ENCODE peak calls at places on chromosomes 4 and X, in six cellular contexts. S is suprapubic skin, X is sigmoid colon, L is GM12891, U is K562, T is esophagus muscularis mucosa. D is an unnamed sample.

GRCh38 chrX:53445977-53446376 is 11.8 kb upstream of the HSD17B10 start:
- DNase-seq in X (no peak), T (no peak), S (no peak), L (no peak), U (peak; percentile 47), D (no peak)

GRCh38 chrX:94662665-94663064 is 988.7 kb downstream of the FAM133A start:
- DNase-seq in S (no peak), T (no peak), X (no peak), L (no peak), U (no peak), D (no peak)

GRCh38 chr4:113899260-113900177 is 79.9 kb downstream of the ARSJ start:
- DNase-seq in T (no peak), X (no peak), L (no peak), U (no peak), S (no peak), D (no peak)

GRCh38 chr4:153594208-153594607 is 89.9 kb upstream of the TLR2 start:
- DNase-seq in S (no peak), U (no peak), X (no peak), T (no peak), L (no peak), D (no peak)

GRCh38 chr4:11412211-11412610 is 16.5 kb downstream of the HS3ST1 start:
- DNase-seq in S (no peak), U (no peak), L (no peak), T (no peak), X (no peak), D (no peak)

GRCh38 chrX:113868169-113868568 is 715.7 kb upstream of the HTR2C start:
- DNase-seq in T (no peak), S (no peak), L (no peak), U (peak; percentile 6), X (no peak), D (no peak)

GRCh38 chrX:43949669-43950068 is 23.5 kb downstream of the NDP start:
- DNase-seq in L (no peak), T (no peak), S (no peak), U (no peak), X (no peak), D (no peak)

GRCh38 chrX:19991350-19991718 is 473 bp upstream of the BCLAF3 start:
- DNase-seq in S (no peak), L (no peak), T (no peak), U (no peak), X (no peak), D (no peak)

GRCh38 chr4:52780206-52780605 is 29.0 kb upstream of the ERVMER34-1 start:
- DNase-seq in X (no peak), U (no peak), S (no peak), L (no peak), T (peak; percentile 24), D (no peak)

GRCh38 chr4:127143460-127144190 is 489.1 kb upstream of the INTU start:
- DNase-seq in L (no peak), S (no peak), X (no peak), T (no peak), U (no peak), D (no peak)

GRCh38 chr4:77994194-77994721 is 62.9 kb upstream of the FRAS1 start:
- DNase-seq in S (no peak), U (peak; percentile 8), T (no peak), X (no peak), L (peak; percentile 8), D (no peak)

GRCh38 chrX:137031517-137032377 is 2.0 kb downstream of the GPR101 start:
- DNase-seq in U (peak; percentile 28), L (no peak), T (no peak), S (no peak), X (no peak), D (no peak)

GRCh38 chrX:103431316-103431715 is 55.0 kb downstream of the BEX3 start:
- DNase-seq in U (no peak), X (no peak), T (no peak), L (no peak), S (no peak), D (no peak)

GRCh38 chrX:12819231-12819630 is 28.0 kb downstream of the PRPS2 start:
- DNase-seq in S (no peak), L (no peak), T (no peak), X (no peak), U (no peak), D (no peak)
- TF ChIP-seq POLR2AphosphoS5 in S (no peak), L (no peak), T (no peak), X (no peak), U (no peak), D (no peak)

DNA sequence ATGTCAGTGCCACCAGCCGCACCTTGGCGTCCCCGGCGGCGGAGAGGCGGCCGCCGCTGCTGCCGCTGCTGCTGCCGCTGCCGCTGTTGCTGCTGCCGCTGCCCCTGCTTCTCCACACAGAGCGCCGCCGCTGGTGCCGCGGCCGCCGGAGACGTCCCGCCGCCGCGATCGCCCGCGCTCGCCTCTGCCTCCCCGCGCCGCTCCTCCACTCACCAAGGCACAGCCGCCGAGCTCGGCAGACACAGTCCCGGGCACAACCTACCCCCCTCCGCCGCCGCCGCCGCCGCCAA is at the start of gene PPP3CA:
- DNase-seq in S (no peak), L (no peak), T (no peak), U (no peak), X (no peak), D (peak; percentile 31)
- TF ChIP-seq POLR2AphosphoS5 in S (no peak), L (no peak), T (no peak), U (no peak), X (no peak), D (no peak)

GRCh38 chr4:40546506-40546905 is 83.2 kb downstream of the RBM47 start:
- DNase-seq in L (no peak), X (no peak), S (no peak), U (no peak), T (no peak), D (no peak)
- TF ChIP-seq POLR2AphosphoS5 in L (no peak), X (no peak), S (no peak), U (no peak), T (no peak), D (no peak)

GRCh38 chr4:186037692-186038658 is 31.0 kb upstream of the TLR3 start:
- DNase-seq in T (no peak), L (peak; percentile 36), X (peak; percentile 82), S (no peak), U (peak; percentile 64), D (peak; percentile 36)
- TF ChIP-seq POLR2AphosphoS5 in T (no peak), L (no peak), X (peak; percentile 34), S (no peak), U (no peak), D (no peak)

GRCh38 chr4:40419231-40419912 is 84.2 kb downstream of the CHRNA9 start:
- DNase-seq in T (no peak), U (no peak), S (no peak), X (no peak), L (no peak), D (no peak)
- TF ChIP-seq POLR2AphosphoS5 in T (no peak), U (no peak), S (no peak), X (no peak), L (no peak), D (no peak)

GRCh38 chrX:75118296-75118695 is 37.8 kb downstream of the ABCB7 start:
- DNase-seq in X (no peak), L (no peak), S (no peak), T (no peak), U (no peak), D (no peak)

GRCh38 chrX:75114638-75115037 is 41.4 kb downstream of the ABCB7 start:
- DNase-seq in U (no peak), L (no peak), S (no peak), T (no peak), X (no peak), D (no peak)

GRCh38 chrX:75113664-75114063 is 42.4 kb downstream of the ABCB7 start:
- DNase-seq in U (no peak), L (no peak), S (no peak), X (no peak), T (no peak), D (no peak)

GRCh38 chrX:75115707-75116413 is 40.2 kb downstream of the ABCB7 start:
- DNase-seq in L (no peak), X (no peak), T (no peak), S (no peak), U (no peak), D (no peak)
- TF ChIP-seq POLR2AphosphoS5 in L (no peak), X (no peak), T (no peak), S (no peak), U (no peak), D (no peak)

DNA sequence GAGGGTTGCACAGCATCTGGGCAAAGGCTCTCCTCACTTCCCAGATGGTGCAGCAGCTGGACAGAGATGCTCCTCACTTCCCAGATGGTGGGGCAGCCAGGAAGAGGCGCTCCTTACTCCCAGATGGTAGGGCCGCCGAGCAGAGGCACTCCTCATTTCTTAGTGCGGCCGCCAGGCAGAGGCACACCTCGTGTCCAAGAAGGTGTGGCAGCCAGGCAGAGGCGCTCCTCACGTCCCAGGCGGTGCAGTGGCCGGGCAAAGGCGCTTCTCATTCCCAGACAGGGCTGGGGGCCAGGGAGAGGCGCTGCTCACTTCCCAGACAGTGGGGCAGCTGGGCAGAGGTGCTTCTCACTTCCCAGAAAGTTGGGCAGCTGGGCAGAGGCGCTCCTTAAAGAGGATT is 48.8 kb downstream of the ZNF732 start:
- DNase-seq in T (no peak), X (no peak), L (no peak), S (no peak), U (no peak), D (no peak)
- TF ChIP-seq POLR2AphosphoS5 in T (no peak), X (no peak), L (no peak), S (no peak), U (no peak), D (no peak)

DNA sequence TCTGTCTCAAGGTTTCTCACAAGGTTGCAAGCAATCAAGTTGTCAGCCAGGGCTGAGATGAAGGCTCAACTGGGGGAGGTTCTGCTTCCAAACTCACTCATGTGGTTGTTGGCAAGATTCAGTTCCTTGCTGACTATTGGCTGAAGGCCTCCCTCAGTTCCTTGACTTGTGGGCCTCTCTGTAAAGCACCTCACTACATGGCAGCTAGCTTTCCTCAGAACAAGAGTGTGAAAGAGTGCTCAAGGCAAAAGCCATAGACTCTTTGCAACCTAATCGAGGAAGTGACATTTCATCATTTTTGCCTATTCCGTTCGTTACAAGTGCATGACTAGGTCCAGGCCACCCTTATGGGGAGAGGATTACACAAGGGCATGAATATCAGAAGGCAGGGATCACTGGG is 52.0 kb downstream of the CXorf58 start:
- DNase-seq in X (no peak), U (no peak), T (no peak), L (no peak), S (no peak), D (no peak)
- TF ChIP-seq POLR2AphosphoS5 in X (no peak), U (no peak), T (no peak), L (no peak), S (no peak), D (no peak)